ENCODE peak calls at places on chromosomes 5 and 9, in seven cellular contexts. C is activated CD8-positive, alpha-beta memory T cell treated with anti-CD3 and anti-CD28 coated beads, Interleukin-2, amount 50 U/mL, for 48 hours; O is stromal cell of bone marrow; H is fibroblast of the aortic adventitia; K is ACHN; M is stimulated activated CD4-positive, alpha-beta T cell treated with anti-CD3 and anti-CD28 coated beads, TNF-alpha, amount 100 ng/mL, for 4 hours; G is aorta. Y is an unnamed sample.

GRCh38 chr5:15992918-15993317 is 186.7 kb downstream of the MARCHF11 start:
- DNase-seq in C (no peak), O (no peak), H (peak; percentile 50), K (peak; percentile 88), M (no peak), G (no peak), Y (no peak)

GRCh38 chr9:37730840-37731239 is 22.8 kb upstream of the TRMT10B start:
- DNase-seq in C (no peak), O (no peak), H (no peak), K (no peak), M (no peak), G (no peak), Y (no peak)

GRCh38 chr5:6872441-6873160 is 159.4 kb downstream of the TENT4A start:
- DNase-seq in C (no peak), O (no peak), H (no peak), K (no peak), M (no peak), G (no peak), Y (no peak)

GRCh38 chr9:129839324-129840023 is 4.2 kb downstream of the USP20 start:
- DNase-seq in C (no peak), O (no peak), H (no peak), K (no peak), M (no peak), G (no peak), Y (no peak)

GRCh38 chr5:138303365-138303764 is 28.2 kb downstream of the CDC25C start:
- DNase-seq in C (no peak), O (peak; percentile 1), H (no peak), K (no peak), M (no peak), G (no peak), Y (no peak)

GRCh38 chr5:82861705-82862104 is 215.5 kb downstream of the TMEM167A start:
- DNase-seq in C (no peak), O (peak; percentile 17), H (peak; percentile 27), K (no peak), M (no peak), G (no peak), Y (no peak)

GRCh38 chr5:150999704-151000452 is 20.5 kb upstream of the GPX3 start:
- DNase-seq in C (no peak), O (peak; percentile 44), H (peak; percentile 61), K (no peak), M (no peak), G (peak; percentile 79), Y (no peak)

GRCh38 chr5:10567181-10567591 is 3.3 kb downstream of the ANKRD33B start:
- DNase-seq in C (peak; percentile 33), O (no peak), H (no peak), K (peak; percentile 35), M (no peak), G (no peak), Y (no peak)

GRCh38 chr5:65172486-65173129 is 309.1 kb downstream of the ADAMTS6 start:
- DNase-seq in C (peak; percentile 70), O (peak; percentile 57), H (peak; percentile 55), K (no peak), M (no peak), G (no peak), Y (no peak)

GRCh38 chr5:40333459-40334241 is 346.1 kb upstream of the PTGER4 start:
- DNase-seq in C (no peak), O (peak; percentile 49), H (peak; percentile 56), K (no peak), M (no peak), G (no peak), Y (no peak)

GRCh38 chr5:90519081-90519480 is 10.3 kb downstream of the LYSMD3 start:
- DNase-seq in C (no peak), O (no peak), H (no peak), K (no peak), M (no peak), G (no peak), Y (no peak)

GRCh38 chr5:76625087-76625860 is 2.1 kb upstream of the F2RL2 start:
- DNase-seq in C (no peak), O (no peak), H (no peak), K (no peak), M (no peak), G (no peak), Y (no peak)

GRCh38 chr9:98172604-98173003 is 19.8 kb downstream of the CORO2A start:
- DNase-seq in C (no peak), O (no peak), H (peak; percentile 4), K (no peak), M (no peak), G (no peak), Y (no peak)

GRCh38 chr5:116084231-116084630 is 594 bp upstream of the COMMD10 start:
- DNase-seq in C (no peak), O (no peak), H (peak; percentile 30), K (no peak), M (no peak), G (no peak), Y (no peak)

GRCh38 chr5:10624679-10625078 is 60.8 kb downstream of the ANKRD33B start:
- DNase-seq in C (no peak), O (no peak), H (no peak), K (no peak), M (no peak), G (no peak), Y (no peak)

GRCh38 chr5:137401946-137402345 is 97.2 kb downstream of the SPOCK1 start:
- DNase-seq in C (no peak), O (no peak), H (no peak), K (no peak), M (no peak), G (no peak), Y (no peak)

Y was measured in SIG-M5.